ENCODE peak calls at places on chromosome 18, in ten cellular contexts. U, C, M, P, J, A, R, L, W and X are unnamed samples. For H3K4me1, the result is how much of the 10 kb centered on the place peaks cover.

GRCh38 chr18:46281185-46282176 is 177.3 kb downstream of the HAUS1 start:
- DNase-seq in U (peak), C (peak), M (peak), P (peak), J (peak), A (peak), R (peak), L (peak), W (peak), X (peak)

GRCh38 chr18:76376225-76376624 is 118.8 kb downstream of the ZNF516 start:
- DNase-seq in U (no peak), C (no peak), M (no peak), P (no peak), J (no peak), A (peak), R (no peak), L (no peak), W (no peak), X (no peak)

GRCh38 chr18:79884963-79885728 is 66.3 kb downstream of the SLC66A2 start:
- DNase-seq in U (no peak), C (no peak), M (peak), P (no peak), J (no peak), A (no peak), R (no peak), L (peak), W (no peak), X (no peak)

GRCh38 chr18:11992096-11992785 is 10.9 kb downstream of the IMPA2 start:
- DNase-seq in U (no peak), C (no peak), M (peak), P (no peak), J (no peak), A (no peak), R (no peak), L (peak), W (no peak), X (no peak)

GRCh38 chr18:41395695-41396094 is 559.3 kb upstream of the PIK3C3 start:
- DNase-seq in U (no peak), C (no peak), M (no peak), P (no peak), J (no peak), A (no peak), R (no peak), L (no peak), W (no peak), X (no peak)

GRCh38 chr18:74567805-74568204 is 29.9 kb upstream of the ZNF407 start:
- DNase-seq in U (no peak), C (no peak), M (no peak), P (no peak), J (no peak), A (no peak), R (no peak), L (no peak), W (no peak), X (no peak)

GRCh38 chr18:8890957-8891464 is 185.7 kb downstream of the MTCL1 start:
- DNase-seq in U (no peak), C (no peak), M (no peak), P (peak), J (peak), A (peak), R (peak), L (no peak), W (no peak), X (no peak)

GRCh38 chr18:3612315-3612714 is 162.3 kb downstream of the TGIF1 start:
- DNase-seq in U (no peak), C (no peak), M (peak), P (no peak), J (no peak), A (no peak), R (peak), L (no peak), W (no peak), X (no peak)

GRCh38 chr18:7941533-7941932 is 374.4 kb downstream of the PTPRM start:
- DNase-seq in U (no peak), C (peak), M (no peak), P (peak), J (no peak), A (no peak), R (no peak), L (peak), W (no peak), X (peak)

GRCh38 chr18:76621782-76622495 is 126.9 kb upstream of the ZNF516 start:
- DNase-seq in U (no peak), C (no peak), M (no peak), P (no peak), J (no peak), A (no peak), R (no peak), L (no peak), W (no peak), X (no peak)

GRCh38 chr18:23994361-23994902 is 20.1 kb upstream of the TTC39C start:
- DNase-seq in U (no peak), C (no peak), M (no peak), P (no peak), J (peak), A (peak), R (peak), L (peak), W (peak), X (peak)

GRCh38 chr18:293557-293956 is 25.7 kb upstream of the THOC1 start:
- DNase-seq in U (no peak), C (no peak), M (no peak), P (no peak), J (no peak), A (no peak), R (no peak), L (no peak), W (no peak), X (no peak)

GRCh38 chr18:32771169-32771751 is 1.6 kb downstream of the KLHL14 start:
- DNase-seq in U (peak), C (no peak), M (peak), P (no peak), J (no peak), A (no peak), R (peak), L (peak), W (peak), X (no peak)

GRCh38 chr18:74768096-74768495 is 170.4 kb downstream of the ZNF407 start:
- DNase-seq in U (no peak), C (no peak), M (no peak), P (no peak), J (no peak), A (no peak), R (no peak), L (no peak), W (no peak), X (no peak)

GRCh38 chr18:51525453-51526225 is 328.2 kb upstream of the MEX3C start:
- DNase-seq in U (no peak), C (no peak), M (no peak), P (no peak), J (no peak), A (no peak), R (no peak), L (no peak), W (no peak), X (no peak)

GRCh38 chr18:61984293-61984692 is 91.5 kb upstream of the RNF152 start:
- DNase-seq in U (no peak), C (no peak), M (no peak), P (no peak), J (no peak), A (no peak), R (no peak), L (no peak), W (no peak), X (no peak)

GRCh38 chr18:50947899-50948298 is 19.9 kb upstream of the ELAC1 start:
- DNase-seq in U (no peak), C (no peak), M (no peak), P (no peak), J (no peak), A (no peak), R (no peak), L (no peak), W (no peak), X (no peak)

GRCh38 chr18:74204543-74205152 is 56.3 kb downstream of the TIMM21 start:
- DNase-seq in U (no peak), C (no peak), M (no peak), P (no peak), J (no peak), A (no peak), R (no peak), L (no peak), W (no peak), X (no peak)

GRCh38 chr18:37662546-37663339 is 97.1 kb upstream of the CELF4 start:
- DNase-seq in U (no peak), C (no peak), M (no peak), P (no peak), J (no peak), A (no peak), R (no peak), L (no peak), W (no peak), X (peak)

GRCh38 chr18:27728659-27729058 is 448.3 kb downstream of the CDH2 start:
- DNase-seq in U (no peak), C (no peak), M (no peak), P (no peak), J (no peak), A (no peak), R (no peak), L (no peak), W (no peak), X (no peak)

GRCh38 chr18:50518787-50519520 is 40.9 kb upstream of the MAPK4 start:
- DNase-seq in U (no peak), C (no peak), M (no peak), P (no peak), J (no peak), A (no peak), R (no peak), L (no peak), W (no peak), X (no peak)

GRCh38 chr18:8046421-8046820 is 479.3 kb downstream of the PTPRM start:
- DNase-seq in U (no peak), C (no peak), M (no peak), P (no peak), J (no peak), A (no peak), R (no peak), L (no peak), W (no peak), X (no peak)

GRCh38 chr18:77765468-77765867 is 515.8 kb downstream of the GALR1 start:
- DNase-seq in U (peak), C (no peak), M (no peak), P (no peak), J (no peak), A (no peak), R (peak), L (peak), W (no peak), X (no peak)

GRCh38 chr18:6859676-6860422 is 130.3 kb downstream of the ARHGAP28 start:
- DNase-seq in U (no peak), C (no peak), M (no peak), P (no peak), J (no peak), A (no peak), R (no peak), L (no peak), W (no peak), X (no peak)

GRCh38 chr18:55343396-55344073 is 244.5 kb downstream of the TCF4 start:
- DNase-seq in U (peak), C (no peak), M (no peak), P (no peak), J (no peak), A (no peak), R (no peak), L (no peak), W (no peak), X (no peak)

GRCh38 chr18:31954349-31954748 is 11.4 kb upstream of the TRAPPC8 start:
- DNase-seq in U (no peak), C (no peak), M (no peak), P (no peak), J (no peak), A (no peak), R (no peak), L (no peak), W (no peak), X (no peak)

GRCh38 chr18:12014976-12015696 is 33.8 kb downstream of the IMPA2 start:
- DNase-seq in U (peak), C (no peak), M (peak), P (no peak), J (no peak), A (no peak), R (no peak), L (no peak), W (no peak), X (no peak)

GRCh38 chr18:35625232-35625631 is 43.7 kb downstream of the GALNT1 start:
- DNase-seq in U (no peak), C (no peak), M (no peak), P (no peak), J (no peak), A (no peak), R (no peak), L (no peak), W (no peak), X (no peak)

GRCh38 chr18:36296591-36297418 is 708 bp upstream of the FHOD3 start:
- DNase-seq in U (peak), C (no peak), M (no peak), P (peak), J (peak), A (peak), R (peak), L (peak), W (peak), X (peak)

GRCh38 chr18:63314062-63314790 is 5.3 kb downstream of the BCL2 start:
- DNase-seq in U (no peak), C (no peak), M (no peak), P (no peak), J (no peak), A (no peak), R (no peak), L (no peak), W (no peak), X (no peak)
- H3K4me1 ChIP-seq in U (under half), C (under half), M (half or more), P (under half), J (under half), A (under half), R (under half), L (under half), W (under half), X (under half)

GRCh38 chr18:47547539-47548202 is 296.2 kb upstream of the SKOR2 start:
- DNase-seq in U (no peak), C (no peak), M (no peak), P (no peak), J (no peak), A (no peak), R (no peak), L (no peak), W (no peak), X (no peak)

GRCh38 chr18:47550611-47551010 is 299.2 kb upstream of the SKOR2 start:
- DNase-seq in U (no peak), C (no peak), M (no peak), P (no peak), J (no peak), A (no peak), R (no peak), L (no peak), W (no peak), X (no peak)

GRCh38 chr18:47549141-47549540 is 297.7 kb upstream of the SKOR2 start:
- DNase-seq in U (no peak), C (no peak), M (no peak), P (no peak), J (no peak), A (no peak), R (no peak), L (no peak), W (no peak), X (no peak)

GRCh38 chr18:47545613-47546012 is 294.2 kb upstream of the SKOR2 start:
- DNase-seq in U (no peak), C (no peak), M (no peak), P (no peak), J (no peak), A (no peak), R (peak), L (no peak), W (no peak), X (no peak)
- TF ChIP-seq CTCF in U (no peak), C (no peak), M (no peak), P (no peak), J (peak), A (no peak), R (peak), L (no peak), W (no peak), X (no peak)

GRCh38 chr18:48519431-48520100 is 19.3 kb upstream of the CTIF start:
- DNase-seq in U (no peak), C (no peak), M (no peak), P (no peak), J (no peak), A (no peak), R (no peak), L (no peak), W (no peak), X (no peak)

GRCh38 chr18:48517048-48517447 is 21.8 kb upstream of the CTIF start:
- DNase-seq in U (no peak), C (no peak), M (no peak), P (no peak), J (no peak), A (no peak), R (no peak), L (no peak), W (no peak), X (no peak)

GRCh38 chr18:48514786-48515185 is 24.0 kb upstream of the CTIF start:
- DNase-seq in U (no peak), C (no peak), M (no peak), P (no peak), J (no peak), A (no peak), R (peak), L (no peak), W (no peak), X (no peak)
- H3K4me3 ChIP-seq in U (no peak), C (no peak), M (no peak), P (no peak), J (no peak), A (no peak), R (no peak), L (no peak), W (no peak), X (no peak)

GRCh38 chr18:70961933-70962332 is 673.1 kb downstream of the SOCS6 start:
- DNase-seq in U (no peak), C (no peak), M (no peak), P (peak), J (no peak), A (no peak), R (no peak), L (no peak), W (no peak), X (no peak)

DNA sequence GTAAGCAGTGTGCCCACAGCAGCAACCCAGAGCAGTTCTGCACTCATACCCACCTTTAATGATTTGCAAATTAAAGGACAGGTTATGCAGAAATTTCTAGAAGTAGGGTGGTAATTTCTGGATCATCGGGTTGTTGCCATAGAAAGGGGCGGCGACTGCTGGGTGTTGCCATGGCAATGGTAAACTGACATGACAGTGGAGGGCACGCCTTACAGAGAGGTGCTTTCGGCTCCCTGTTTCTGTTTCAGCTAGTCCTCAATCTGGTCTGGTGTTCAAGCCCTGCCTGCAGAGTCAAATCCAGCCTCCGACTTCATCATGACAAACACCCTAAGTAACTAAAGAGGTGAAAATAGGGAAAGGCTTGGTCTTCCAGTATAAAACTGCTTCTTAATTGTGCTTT is 667.7 kb downstream of the SOCS6 start:
- DNase-seq in U (no peak), C (no peak), M (no peak), P (no peak), J (no peak), A (no peak), R (no peak), L (no peak), W (no peak), X (no peak)
- H3K4me1 ChIP-seq in U (under half), C (under half), M (under half), P (under half), J (under half), A (under half), R (under half), L (under half), W (under half), X (under half)

DNA sequence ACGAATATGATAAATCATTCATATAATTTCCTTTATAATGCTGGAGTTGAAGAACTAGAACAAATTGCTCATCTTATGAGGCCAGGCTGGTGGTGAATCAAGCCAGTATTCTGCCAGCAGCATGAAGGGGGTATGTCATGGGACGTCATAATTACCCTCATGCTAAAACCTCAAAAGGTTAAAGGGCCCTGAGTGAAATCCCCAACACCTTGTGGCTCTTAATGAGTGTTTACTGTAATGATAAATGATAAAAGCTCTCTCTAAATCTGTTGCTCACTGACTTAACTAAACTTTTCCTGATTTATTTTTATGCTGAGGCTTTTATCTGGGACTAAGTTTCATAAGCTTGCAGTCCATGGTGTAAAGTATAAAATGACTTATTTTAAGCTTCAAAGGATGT is 18.3 kb upstream of the NEDD4L start:
- DNase-seq in U (no peak), C (no peak), M (no peak), P (no peak), J (no peak), A (no peak), R (no peak), L (no peak), W (no peak), X (no peak)
- TF ChIP-seq CTCF in U (no peak), C (no peak), M (no peak), P (no peak), J (no peak), A (no peak), R (no peak), L (no peak), W (no peak), X (no peak)

GRCh38 chr18:68728301-68728700 is 13.4 kb upstream of the TMX3 start:
- DNase-seq in U (no peak), C (no peak), M (no peak), P (no peak), J (no peak), A (no peak), R (no peak), L (no peak), W (no peak), X (no peak)
- H3K4me3 ChIP-seq in U (no peak), C (no peak), M (no peak), P (no peak), J (no peak), A (no peak), R (no peak), L (no peak), W (no peak), X (no peak)

DNA sequence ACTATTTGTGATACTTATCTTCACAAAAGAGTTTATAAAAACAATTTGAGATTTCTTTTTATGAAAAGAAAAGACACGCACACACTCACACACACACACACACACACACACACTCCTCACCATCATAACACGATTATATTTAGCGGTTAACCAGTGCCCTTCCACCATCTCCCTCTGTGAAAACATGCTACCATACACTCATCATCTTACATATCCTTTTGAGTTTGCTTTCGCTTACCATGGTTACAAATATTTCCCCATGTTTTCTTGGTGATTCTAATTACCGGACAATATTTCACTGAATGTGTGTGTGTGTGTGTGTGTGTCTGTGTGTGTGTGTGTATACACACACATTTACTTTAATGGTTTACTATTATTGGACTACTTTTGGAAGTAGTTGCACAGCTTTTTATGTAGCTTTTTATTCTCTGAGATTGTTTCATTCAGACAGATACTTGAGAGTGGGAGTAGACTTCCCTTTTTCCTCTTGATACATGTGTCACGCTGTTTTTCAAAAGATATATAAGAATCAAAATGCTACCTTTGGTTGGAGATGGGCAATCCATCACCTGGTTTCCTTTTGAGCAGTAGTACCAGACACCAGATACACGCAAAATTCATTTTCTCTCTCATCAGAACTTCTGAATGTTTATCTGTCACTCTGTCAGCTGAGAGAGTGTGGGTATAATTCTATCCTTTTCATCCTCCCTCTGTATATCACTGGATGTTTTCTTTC is 138.1 kb downstream of the SETBP1 start:
- DNase-seq in U (no peak), C (no peak), M (no peak), P (no peak), J (no peak), A (no peak), R (no peak), L (no peak), W (no peak), X (no peak)
- H3K4me1 ChIP-seq in U (under half), C (under half), M (under half), P (under half), J (under half), A (under half), R (under half), L (half or more), W (under half), X (under half)

GRCh38 chr18:56563568-56563967 is 74.8 kb downstream of the TXNL1 start:
- DNase-seq in U (peak), C (no peak), M (no peak), P (no peak), J (peak), A (no peak), R (peak), L (no peak), W (no peak), X (no peak)
- TF ChIP-seq CTCF in U (no peak), C (no peak), M (no peak), P (no peak), J (peak), A (no peak), R (peak), L (no peak), W (no peak), X (no peak)